ENCODE peak calls at places on chromosome 3, in ten cellular contexts. J is Karpas-422; D is adrenal gland; O is tibial artery; L is astrocyte; G is sigmoid colon; E is keratinocyte; K is CD4-positive, CD25-positive, alpha-beta regulatory T cell; V is HepG2; Y is thoracic aorta. P is an unnamed sample.

GRCh38 chr3:111594205-111594604 is 941 bp downstream of the ZBED2 start:
- DNase-seq in J (no peak), D (no peak), O (no peak), L (peak; percentile 95), G (no peak), E (no peak), K (peak; percentile 42), V (no peak), Y (no peak), P (no peak)

GRCh38 chr3:184734903-184735630 is 23.2 kb upstream of the MAGEF1 start:
- DNase-seq in J (no peak), D (no peak), O (no peak), L (no peak), G (no peak), E (no peak), K (no peak), V (no peak), Y (no peak), P (no peak)

GRCh38 chr3:25663324-25664065 is 1.2 kb downstream of the TOP2B start:
- DNase-seq in J (peak; percentile 79), D (no peak), O (no peak), L (peak; percentile 12), G (no peak), E (no peak), K (peak; percentile 62), V (peak; percentile 56), Y (no peak), P (no peak)

GRCh38 chr3:57755368-57756021 is 614 bp upstream of the SLMAP start:
- DNase-seq in J (peak; percentile 61), D (peak; percentile 66), O (peak; percentile 28), L (peak; percentile 74), G (peak; percentile 73), E (peak; percentile 61), K (peak; percentile 72), V (peak; percentile 45), Y (no peak), P (no peak)

GRCh38 chr3:196558476-196558875 is 9.9 kb downstream of the WDR53 start:
- DNase-seq in J (no peak), D (no peak), O (no peak), L (no peak), G (no peak), E (no peak), K (no peak), V (no peak), Y (no peak), P (no peak)

GRCh38 chr3:181417748-181418147 is 294.0 kb upstream of the SOX2 start:
- DNase-seq in J (no peak), D (no peak), O (no peak), L (peak; percentile 65), G (no peak), E (peak; percentile 4), K (no peak), V (no peak), Y (no peak), P (no peak)

GRCh38 chr3:177934001-177934891 is 602.0 kb upstream of the KCNMB2 start:
- DNase-seq in J (no peak), D (peak; percentile 32), O (no peak), L (peak; percentile 91), G (peak; percentile 68), E (no peak), K (no peak), V (peak; percentile 14), Y (no peak), P (no peak)

GRCh38 chr3:12916159-12916558 is 74.8 kb upstream of the RPL32 start:
- DNase-seq in J (no peak), D (no peak), O (no peak), L (no peak), G (no peak), E (no peak), K (peak; percentile 48), V (no peak), Y (no peak), P (no peak)

DNA sequence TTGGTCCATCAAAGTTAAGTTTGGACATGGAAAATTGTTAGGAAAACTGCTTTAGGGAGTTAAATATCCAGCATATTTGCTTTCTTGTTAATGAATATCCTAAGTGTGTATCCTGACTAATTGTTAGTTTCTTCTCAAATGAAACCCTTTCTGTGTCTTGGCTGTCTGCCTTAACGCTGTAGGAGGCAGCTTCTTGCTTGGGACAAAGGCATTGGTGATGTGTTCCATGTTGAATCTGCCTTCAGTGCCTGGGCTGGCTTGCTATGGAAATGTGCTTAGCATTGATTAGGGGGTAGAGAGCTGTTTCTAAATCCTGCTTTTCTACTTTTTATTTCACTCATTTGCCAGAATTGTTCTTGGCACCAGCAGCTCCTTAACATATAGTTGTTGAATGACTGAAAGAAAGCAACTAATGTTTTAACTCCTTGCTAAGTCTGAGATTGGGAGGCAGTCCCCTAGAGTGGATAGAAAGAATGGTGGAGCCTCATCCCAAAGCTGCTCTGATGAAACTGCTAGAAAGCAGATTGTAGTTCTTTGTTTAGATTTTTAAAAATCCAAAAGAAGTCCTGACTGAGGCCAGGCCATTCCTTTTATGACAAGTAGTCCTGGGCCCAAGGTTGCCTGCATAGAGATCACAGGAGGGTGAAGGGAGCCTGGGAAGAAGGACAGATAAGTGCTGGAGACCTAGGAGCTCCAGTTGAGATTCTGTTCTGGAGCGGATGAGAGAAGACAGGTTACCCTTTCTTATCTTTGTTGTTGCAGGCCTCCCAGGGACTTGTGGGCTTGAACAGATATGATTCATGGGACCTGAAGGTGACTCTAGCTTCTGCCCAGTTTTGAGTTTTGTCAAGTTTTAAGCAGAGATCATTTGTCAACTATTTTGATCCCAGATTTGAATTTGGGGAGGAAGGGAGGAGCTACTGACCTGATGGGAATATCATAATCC is 39.3 kb downstream of the OXNAD1 start:
- DNase-seq in J (no peak), D (no peak), O (no peak), L (no peak), G (no peak), E (no peak), K (peak; percentile 48), V (no peak), Y (no peak), P (no peak)
- H3K27ac ChIP-seq in J (peak overlapping the region; percentile 37), D (no peak overlapping the region), O (no peak overlapping the region), L (no peak overlapping the region), G (no peak overlapping the region), E (no peak overlapping the region), K (peak overlapping the region; percentile 81), V (no peak overlapping the region), Y (no peak overlapping the region), P (no peak overlapping the region)

GRCh38 chr3:151579571-151580270 is 118.9 kb upstream of the IGSF10 start:
- DNase-seq in J (no peak), D (no peak), O (peak; percentile 45), L (peak; percentile 73), G (peak; percentile 68), E (no peak), K (no peak), V (no peak), Y (no peak), P (no peak)

GRCh38 chr3:151584603-151585002 is 123.7 kb upstream of the IGSF10 start:
- DNase-seq in J (no peak), D (no peak), O (no peak), L (no peak), G (no peak), E (no peak), K (no peak), V (no peak), Y (no peak), P (no peak)

GRCh38 chr3:151581046-151581445 is 120.2 kb upstream of the IGSF10 start:
- DNase-seq in J (peak; percentile 34), D (no peak), O (no peak), L (peak; percentile 74), G (no peak), E (no peak), K (no peak), V (no peak), Y (no peak), P (no peak)

GRCh38 chr3:151578495-151578894 is 117.6 kb upstream of the IGSF10 start:
- DNase-seq in J (peak; percentile 45), D (no peak), O (no peak), L (no peak), G (no peak), E (no peak), K (no peak), V (no peak), Y (no peak), P (no peak)

DNA sequence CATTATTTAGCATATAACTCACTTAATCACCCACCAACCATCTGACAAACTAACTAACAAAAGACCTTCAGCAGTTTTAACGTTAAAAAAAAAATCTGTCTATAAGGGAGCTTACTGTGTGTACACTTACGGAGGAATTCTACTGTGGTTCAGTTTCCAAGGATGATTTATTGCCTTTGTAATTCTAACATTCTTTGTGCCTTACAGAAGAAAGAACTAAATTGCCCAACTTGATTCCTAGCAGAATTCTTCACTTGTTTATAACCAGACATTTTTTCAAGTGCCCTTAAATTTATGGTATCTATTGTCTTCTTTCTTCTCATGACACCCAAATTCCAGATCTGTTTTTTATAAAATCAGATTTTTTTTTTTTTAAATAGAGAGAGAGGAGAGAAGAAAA is 119.7 kb upstream of the IGSF10 start:
- DNase-seq in J (peak; percentile 0), D (no peak), O (no peak), L (peak; percentile 97), G (no peak), E (no peak), K (no peak), V (no peak), Y (no peak), P (no peak)
- H3K36me3 ChIP-seq in J (no peaks in the 10 kb centered on the region), D (no peaks in the 10 kb centered on the region), O (no peaks in the 10 kb centered on the region), L (no peaks in the 10 kb centered on the region), G (no peaks in the 10 kb centered on the region), E (no peaks in the 10 kb centered on the region), K (no peaks in the 10 kb centered on the region), V (no peaks in the 10 kb centered on the region), Y (no peaks in the 10 kb centered on the region), P (no peaks in the 10 kb centered on the region)

GRCh38 chr3:102179321-102180290 is 255.2 kb upstream of the ZPLD1 start:
- DNase-seq in J (no peak), D (no peak), O (no peak), L (peak; percentile 60), G (no peak), E (no peak), K (peak; percentile 5), V (no peak), Y (no peak), P (no peak)

GRCh38 chr3:102182162-102182561 is 252.7 kb upstream of the ZPLD1 start:
- DNase-seq in J (no peak), D (no peak), O (no peak), L (peak; percentile 94), G (no peak), E (no peak), K (no peak), V (no peak), Y (no peak), P (no peak)

GRCh38 chr3:102183186-102183585 is 251.6 kb upstream of the ZPLD1 start:
- DNase-seq in J (no peak), D (no peak), O (no peak), L (no peak), G (no peak), E (no peak), K (no peak), V (no peak), Y (no peak), P (no peak)

GRCh38 chr3:102180291-102180931 is 254.4 kb upstream of the ZPLD1 start:
- DNase-seq in J (no peak), D (no peak), O (no peak), L (peak; percentile 93), G (no peak), E (no peak), K (peak; percentile 46), V (no peak), Y (no peak), P (no peak)

GRCh38 chr3:102181202-102181920 is 253.5 kb upstream of the ZPLD1 start:
- DNase-seq in J (no peak), D (no peak), O (no peak), L (peak; percentile 85), G (no peak), E (no peak), K (no peak), V (no peak), Y (no peak), P (no peak)
- H3K27ac ChIP-seq in J (no peak overlapping the region), D (no peak overlapping the region), O (peak overlapping the region; percentile 72), L (peak overlapping the region; percentile 87), G (peak overlapping the region; percentile 46), E (no peak overlapping the region), K (no peak overlapping the region), V (no peak overlapping the region), Y (peak overlapping the region; percentile 83), P (no peak overlapping the region)

GRCh38 chr3:128069271-128069670 is 17.0 kb downstream of the SEC61A1 start:
- DNase-seq in J (no peak), D (no peak), O (no peak), L (no peak), G (no peak), E (no peak), K (no peak), V (no peak), Y (no peak), P (no peak)

GRCh38 chr3:128073185-128073725 is 21.0 kb downstream of the SEC61A1 start:
- DNase-seq in J (no peak), D (no peak), O (no peak), L (no peak), G (no peak), E (no peak), K (no peak), V (no peak), Y (no peak), P (no peak)

GRCh38 chr3:128071771-128072453 is 19.7 kb downstream of the SEC61A1 start:
- DNase-seq in J (no peak), D (no peak), O (no peak), L (no peak), G (peak; percentile 55), E (no peak), K (no peak), V (no peak), Y (no peak), P (no peak)

GRCh38 chr3:128072454-128073184 is 20.4 kb downstream of the SEC61A1 start:
- DNase-seq in J (no peak), D (no peak), O (no peak), L (no peak), G (no peak), E (no peak), K (no peak), V (no peak), Y (no peak), P (no peak)

GRCh38 chr3:128070898-128071591 is 18.8 kb downstream of the SEC61A1 start:
- DNase-seq in J (no peak), D (no peak), O (no peak), L (no peak), G (no peak), E (no peak), K (no peak), V (no peak), Y (no peak), P (no peak)
- H3K36me3 ChIP-seq in J (peaks cover 56% of the 10 kb centered on the region), D (no peaks in the 10 kb centered on the region), O (peaks cover 52% of the 10 kb centered on the region), L (peaks cover 60% of the 10 kb centered on the region), G (peaks cover 70% of the 10 kb centered on the region), E (peaks cover 52% of the 10 kb centered on the region), K (peaks cover 62% of the 10 kb centered on the region), V (peaks cover 73% of the 10 kb centered on the region), Y (peaks cover 58% of the 10 kb centered on the region), P (no peaks in the 10 kb centered on the region)